ENCODE peak calls at places on chromosomes 16 and 17, in ten cellular contexts. D is ovary; E is AG04450; F is OCI-LY7; X is AG09309; L is neural crest cell; B is Calu3; V is fibroblast of mammary gland; Y is CD8-positive, alpha-beta T cell; N is epithelial cell of esophagus. K is an unnamed sample.

GRCh38 chr17:77616243-77616731 is 342.2 kb upstream of the TNRC6C start:
- DNase-seq in D (no peak), E (no peak), F (no peak), X (no peak), L (no peak), B (peak), V (peak), Y (no peak), N (peak), K (no peak)

GRCh38 chr17:17549732-17550366 is 41.7 kb downstream of the PEMT start:
- DNase-seq in D (no peak), E (no peak), F (no peak), X (no peak), L (no peak), B (no peak), V (no peak), Y (no peak), N (no peak), K (no peak)

GRCh38 chr17:49687878-49688491 is 10.1 kb upstream of the SPOP start:
- DNase-seq in D (no peak), E (no peak), F (peak), X (no peak), L (no peak), B (no peak), V (no peak), Y (peak), N (no peak), K (no peak)

GRCh38 chr16:64445649-64446048 is 676.2 kb downstream of the CDH11 start:
- DNase-seq in D (no peak), E (no peak), F (no peak), X (no peak), L (no peak), B (no peak), V (no peak), Y (no peak), N (no peak), K (no peak)

GRCh38 chr17:39045948-39046679 is 78.9 kb upstream of the FBXO47 start:
- DNase-seq in D (no peak), E (no peak), F (no peak), X (no peak), L (no peak), B (no peak), V (no peak), Y (no peak), N (no peak), K (no peak)

GRCh38 chr17:76076765-76077581 is 2.0 kb upstream of the ZACN start:
- DNase-seq in D (no peak), E (no peak), F (no peak), X (no peak), L (no peak), B (no peak), V (peak), Y (peak), N (peak), K (no peak)

GRCh38 chr17:50280068-50280467 is 5.8 kb downstream of the TMEM92 start:
- DNase-seq in D (no peak), E (no peak), F (no peak), X (no peak), L (no peak), B (peak), V (no peak), Y (no peak), N (no peak), K (no peak)

GRCh38 chr16:78324649-78325274 is 225.3 kb downstream of the WWOX start:
- DNase-seq in D (no peak), E (no peak), F (no peak), X (no peak), L (no peak), B (no peak), V (peak), Y (no peak), N (no peak), K (no peak)

GRCh38 chr17:47615766-47616424 is 33.8 kb upstream of the KPNB1 start:
- DNase-seq in D (no peak), E (no peak), F (peak), X (peak), L (no peak), B (no peak), V (peak), Y (no peak), N (peak), K (no peak)

GRCh38 chr16:19210175-19210924 is 42.3 kb downstream of the SYT17 start:
- DNase-seq in D (no peak), E (peak), F (peak), X (no peak), L (no peak), B (peak), V (peak), Y (no peak), N (peak), K (no peak)

GRCh38 chr16:2238396-2239230 is 2.4 kb downstream of the DNASE1L2 start:
- DNase-seq in D (no peak), E (no peak), F (no peak), X (no peak), L (no peak), B (no peak), V (no peak), Y (no peak), N (no peak), K (no peak)

GRCh38 chr17:1107777-1108559 is 71.8 kb downstream of the ABR start:
- DNase-seq in D (no peak), E (no peak), F (no peak), X (no peak), L (no peak), B (no peak), V (no peak), Y (no peak), N (peak), K (no peak)

GRCh38 chr17:80888276-80889160 is 103.1 kb upstream of the CHMP6 start:
- DNase-seq in D (no peak), E (no peak), F (no peak), X (no peak), L (no peak), B (no peak), V (no peak), Y (no peak), N (no peak), K (no peak)

GRCh38 chr16:64098451-64098850 is 1023.4 kb downstream of the CDH11 start:
- DNase-seq in D (no peak), E (no peak), F (no peak), X (no peak), L (no peak), B (no peak), V (no peak), Y (no peak), N (peak), K (no peak)

GRCh38 chr16:85878875-85879274 is 20.1 kb upstream of the IRF8 start:
- DNase-seq in D (no peak), E (peak), F (no peak), X (peak), L (no peak), B (peak), V (peak), Y (no peak), N (peak), K (peak)

GRCh38 chr16:82751020-82751419 is 124.3 kb downstream of the CDH13 start:
- DNase-seq in D (no peak), E (no peak), F (no peak), X (no peak), L (no peak), B (no peak), V (no peak), Y (no peak), N (no peak), K (no peak)

GRCh38 chr16:82744958-82745357 is 118.2 kb downstream of the CDH13 start:
- DNase-seq in D (no peak), E (no peak), F (no peak), X (no peak), L (no peak), B (no peak), V (no peak), Y (no peak), N (no peak), K (no peak)

GRCh38 chr16:82750078-82750477 is 123.3 kb downstream of the CDH13 start:
- DNase-seq in D (no peak), E (no peak), F (no peak), X (no peak), L (no peak), B (no peak), V (no peak), Y (no peak), N (no peak), K (no peak)

GRCh38 chr16:82753821-82754220 is 127.1 kb downstream of the CDH13 start:
- DNase-seq in D (no peak), E (no peak), F (no peak), X (no peak), L (no peak), B (no peak), V (peak), Y (no peak), N (peak), K (peak)

GRCh38 chr16:82748026-82748425 is 121.3 kb downstream of the CDH13 start:
- DNase-seq in D (no peak), E (no peak), F (no peak), X (peak), L (no peak), B (no peak), V (peak), Y (no peak), N (no peak), K (no peak)
- TF ChIP-seq CTCF in D (no peak), E (peak), F (peak), X (peak), L (no peak), B (no peak), V (peak), Y (no peak), N (no peak), K (peak)

GRCh38 chr17:4999429-5000093 is 1.8 kb downstream of the KIF1C start:
- DNase-seq in D (no peak), E (no peak), F (no peak), X (no peak), L (no peak), B (no peak), V (no peak), Y (no peak), N (no peak), K (no peak)

GRCh38 chr17:4998666-4999428 is 1.1 kb downstream of the KIF1C start:
- DNase-seq in D (no peak), E (no peak), F (peak), X (no peak), L (no peak), B (peak), V (no peak), Y (no peak), N (peak), K (no peak)

GRCh38 chr17:5000237-5000639 is 2.5 kb downstream of the KIF1C start:
- DNase-seq in D (peak), E (no peak), F (no peak), X (no peak), L (no peak), B (no peak), V (peak), Y (no peak), N (no peak), K (no peak)

GRCh38 chr17:4998027-4998665 is 396 bp downstream of the KIF1C start:
- DNase-seq in D (peak), E (no peak), F (no peak), X (no peak), L (peak), B (no peak), V (no peak), Y (no peak), N (no peak), K (no peak)

GRCh38 chr17:4997302-4998026 is at the start of the genes INCA1 and KIF1C:
- DNase-seq in D (peak), E (peak), F (peak), X (peak), L (peak), B (peak), V (peak), Y (peak), N (peak), K (peak)
- TF ChIP-seq CTCF in D (no peak), E (no peak), F (no peak), X (no peak), L (peak), B (no peak), V (no peak), Y (no peak), N (no peak), K (no peak)

GRCh38 chr16:68086336-68086821 is 1.2 kb downstream of the NFATC3 start:
- DNase-seq in D (no peak), E (no peak), F (no peak), X (no peak), L (no peak), B (no peak), V (peak), Y (no peak), N (peak), K (no peak)

GRCh38 chr16:68083861-68084503 is 1.2 kb upstream of the NFATC3 start:
- DNase-seq in D (peak), E (no peak), F (no peak), X (no peak), L (no peak), B (no peak), V (peak), Y (no peak), N (no peak), K (no peak)

GRCh38 chr16:68085259-68086071 is at the start of gene NFATC3:
- DNase-seq in D (peak), E (peak), F (peak), X (peak), L (peak), B (peak), V (peak), Y (peak), N (peak), K (no peak)

GRCh38 chr16:68083239-68083781 is 1.9 kb upstream of the NFATC3 start:
- DNase-seq in D (no peak), E (no peak), F (no peak), X (no peak), L (no peak), B (no peak), V (no peak), Y (no peak), N (no peak), K (no peak)

GRCh38 chr16:68084504-68085258 is 489 bp upstream of the NFATC3 start:
- DNase-seq in D (peak), E (no peak), F (peak), X (no peak), L (peak), B (peak), V (peak), Y (peak), N (peak), K (no peak)
- TF ChIP-seq CTCF in D (no peak), E (no peak), F (peak), X (no peak), L (peak), B (no peak), V (no peak), Y (no peak), N (no peak), K (no peak)

GRCh38 chr16:53078247-53078646 is 23.5 kb downstream of the CHD9 start:
- DNase-seq in D (no peak), E (no peak), F (no peak), X (no peak), L (no peak), B (no peak), V (no peak), Y (no peak), N (no peak), K (no peak)
- TF ChIP-seq CTCF in D (no peak), E (no peak), F (no peak), X (no peak), L (no peak), B (no peak), V (no peak), Y (no peak), N (no peak), K (no peak)